ENCODE peak calls at places on chromosome X, in ten cellular contexts. C is lung, W is cardiac muscle cell, L is left ventricle myocardium inferior, I is NT2/D1, X is psoas muscle, D is suprapubic skin, F is H9, U is left lung, M is aorta. H is an unnamed sample. For H3K4me1 and H3K27me3, the result is how much of the 10 kb centered on the place peaks cover.

GRCh38 chrX:91414710-91415109 is 19.9 kb upstream of the PABPC5 start:
- DNase-seq in X (no peak), F (no peak), I (no peak), C (no peak), M (no peak), U (no peak), W (no peak), L (no peak), D (no peak), H (no peak)

GRCh38 chrX:68895339-68896250 is 66.8 kb downstream of the EFNB1 start:
- DNase-seq in D (no peak), W (peak), C (no peak), L (no peak), F (no peak), X (peak), M (peak), U (no peak), I (no peak), H (peak)

GRCh38 chrX:107825698-107826285 is at the start of gene MID2:
- DNase-seq in C (peak), I (no peak), L (peak), F (peak), M (peak), U (peak), X (peak), D (peak), W (peak), H (peak)

GRCh38 chrX:151488677-151489076 is 74.8 kb upstream of the PASD1 start:
- DNase-seq in C (no peak), L (no peak), F (peak), X (no peak), I (no peak), U (no peak), D (no peak), W (no peak), M (no peak), H (no peak)

GRCh38 chrX:38519651-38520050 is 41.7 kb upstream of the TSPAN7 start:
- DNase-seq in U (no peak), I (no peak), W (no peak), X (no peak), C (no peak), F (no peak), L (no peak), M (no peak), D (no peak), H (peak)

GRCh38 chrX:20965270-20966044 is 408.8 kb upstream of the CNKSR2 start:
- DNase-seq in W (no peak), X (no peak), F (no peak), D (no peak), M (no peak), U (no peak), C (no peak), L (no peak), I (no peak), H (no peak)

GRCh38 chrX:15564981-15565579 is 35.7 kb downstream of the ACE2 start:
- DNase-seq in F (peak), D (no peak), L (peak), W (peak), C (peak), M (peak), I (peak), X (peak), U (peak), H (peak)

GRCh38 chrX:13750204-13750603 is 15.7 kb downstream of the OFD1 start:
- DNase-seq in F (no peak), U (no peak), W (peak), M (no peak), C (no peak), X (no peak), L (no peak), D (no peak), I (no peak), H (peak)

GRCh38 chrX:122626871-122627270 is 557.2 kb upstream of the GRIA3 start:
- DNase-seq in M (no peak), U (no peak), X (no peak), L (no peak), D (no peak), C (no peak), F (no peak), W (no peak), I (no peak), H (no peak)

GRCh38 chrX:77505227-77505626 is 58.0 kb downstream of the FGF16 start:
- DNase-seq in X (no peak), W (peak), U (no peak), M (no peak), L (no peak), F (no peak), D (no peak), C (no peak), I (no peak), H (no peak)

GRCh38 chrX:48636776-48637175 is 39.5 kb downstream of the WDR13 start:
- DNase-seq in F (no peak), X (no peak), C (no peak), M (no peak), W (no peak), L (no peak), D (no peak), U (no peak), I (no peak), H (no peak)

GRCh38 chrX:29617725-29618124 is 597.6 kb upstream of the MAGEB2 start:
- DNase-seq in X (no peak), L (no peak), D (no peak), W (peak), I (no peak), F (no peak), U (no peak), M (no peak), C (no peak), H (no peak)

GRCh38 chrX:103215037-103215767 is at the start of gene BEX4:
- DNase-seq in W (peak), X (peak), M (peak), F (peak), C (peak), D (peak), L (peak), U (peak), I (peak), H (peak)

GRCh38 chrX:104112326-104112951 is at the start of gene ZCCHC18:
- DNase-seq in D (no peak), C (no peak), F (peak), M (peak), X (peak), W (peak), I (peak), L (peak), U (peak), H (no peak)

GRCh38 chrX:32448320-32448719 is 763.0 kb downstream of the DMD start:
- DNase-seq in X (no peak), M (no peak), I (no peak), U (no peak), F (no peak), L (no peak), C (no peak), D (no peak), W (peak), H (peak)

GRCh38 chrX:110280954-110281353 is 36.9 kb downstream of the AMMECR1 start:
- DNase-seq in C (no peak), U (no peak), D (no peak), X (no peak), I (no peak), L (no peak), M (no peak), F (no peak), W (no peak), H (no peak)

GRCh38 chrX:68045008-68045577 is 388.2 kb downstream of the OPHN1 start:
- DNase-seq in W (no peak), C (no peak), D (no peak), I (no peak), L (no peak), X (no peak), U (no peak), F (no peak), M (no peak), H (no peak)

GRCh38 chrX:20224814-20225487 is 41.8 kb downstream of the RPS6KA3 start:
- DNase-seq in F (no peak), M (no peak), W (peak), L (no peak), X (no peak), D (no peak), U (no peak), C (no peak), I (no peak), H (no peak)

GRCh38 chrX:15816453-15816838 is 26.2 kb downstream of the ZRSR2 start:
- DNase-seq in D (no peak), C (no peak), U (no peak), M (no peak), X (no peak), L (no peak), F (no peak), I (no peak), W (no peak), H (no peak)

GRCh38 chrX:329291-329910 is 10.8 kb upstream of the GTPBP6 start:
- DNase-seq in U (peak), X (peak), M (no peak), W (no peak), D (peak), L (peak), F (no peak), C (no peak), I (no peak), H (no peak)

GRCh38 chrX:55794420-55794819 is 76.9 kb downstream of the RRAGB start:
- DNase-seq in D (no peak), W (no peak), X (no peak), L (no peak), I (no peak), F (no peak), U (no peak), C (no peak), M (no peak), H (no peak)

GRCh38 chrX:12610079-12610478 is 181.1 kb upstream of the PRPS2 start:
- DNase-seq in X (no peak), U (no peak), I (no peak), D (no peak), M (no peak), C (no peak), F (no peak), L (no peak), W (peak), H (no peak)

GRCh38 chrX:111039606-111040005 is 56.4 kb upstream of the PAK3 start:
- DNase-seq in M (no peak), C (no peak), I (no peak), D (no peak), L (no peak), W (no peak), F (peak), U (no peak), X (no peak), H (no peak)

GRCh38 chrX:10636851-10637250 is 16.5 kb upstream of the MID1 start:
- DNase-seq in C (no peak), W (no peak), U (no peak), F (no peak), I (no peak), X (no peak), M (no peak), L (no peak), D (no peak), H (no peak)

GRCh38 chrX:10633722-10634121 is 13.3 kb upstream of the MID1 start:
- DNase-seq in I (peak), L (peak), X (peak), C (peak), W (peak), M (no peak), U (no peak), D (no peak), F (no peak), H (no peak)

GRCh38 chrX:10636337-10636736 is 16.0 kb upstream of the MID1 start:
- DNase-seq in X (no peak), L (no peak), U (no peak), F (peak), W (peak), D (no peak), C (peak), M (no peak), I (peak), H (peak)

GRCh38 chrX:10631416-10632145 is 11.2 kb upstream of the MID1 start:
- DNase-seq in D (no peak), L (no peak), F (no peak), I (no peak), C (no peak), M (no peak), W (no peak), U (no peak), X (no peak), H (no peak)

GRCh38 chrX:10634681-10635161 is 14.3 kb upstream of the MID1 start:
- DNase-seq in D (no peak), L (no peak), I (no peak), W (peak), X (no peak), F (no peak), M (no peak), U (no peak), C (no peak), H (no peak)
- H3K4me1 ChIP-seq in D (under half), L (under half), I (under half), W (under half), X (under half), F (under half), M (under half), U (under half), C (under half), H (under half)

GRCh38 chrX:113492895-113493294 is 652.3 kb upstream of the AMOT start:
- DNase-seq in F (no peak), I (no peak), U (no peak), M (no peak), C (no peak), L (no peak), D (no peak), X (no peak), W (no peak), H (no peak)
- H3K27me3 ChIP-seq in F (under half), I (under half), U (under half), M (under half), C (under half), L (under half), D (under half), X (under half), W (under half), H (under half)

GRCh38 chrX:1466232-1466661 is 13.5 kb upstream of the ASMTL start:
- DNase-seq in C (peak), U (no peak), X (no peak), L (no peak), D (peak), W (no peak), I (no peak), F (peak), M (peak), H (no peak)
- H3K4me1 ChIP-seq in C (under half), U (under half), X (under half), L (under half), D (under half), W (under half), I (under half), F (under half), M (under half), H (under half)

GRCh38 chrX:115588180-115588579 is 27.2 kb downstream of the PLS3 start:
- DNase-seq in I (no peak), X (no peak), L (no peak), F (no peak), W (peak), D (no peak), C (no peak), M (no peak), U (no peak), H (no peak)
- H3K27me3 ChIP-seq in I (under half), X (under half), L (under half), F (under half), W (under half), D (under half), C (under half), M (under half), U (under half), H (under half)

GRCh38 chrX:57607295-57608187 is 15.7 kb downstream of the ZXDB start:
- DNase-seq in I (no peak), C (no peak), F (no peak), X (no peak), M (no peak), U (no peak), W (peak), D (no peak), L (no peak), H (no peak)
- H3K4me1 ChIP-seq in I (under half), C (under half), F (under half), X (under half), M (under half), U (under half), W (under half), D (under half), L (under half), H (under half)

H was measured in small intestine.